ENCODE peak calls at places on chromosome 11, in four cellular contexts. T is HepG2, L is SK-N-SH, M is K562. A is an unnamed sample.

GRCh38 chr11:66150725-66151124 is 80.7 kb downstream of the PACS1 start:
- DNase-seq in L (no peak), T (no peak), M (no peak), A (no peak)

GRCh38 chr11:67504023-67504949 is 877 bp downstream of the PITPNM1 start:
- DNase-seq in T (no peak), L (peak), M (peak), A (no peak)

GRCh38 chr11:116144387-116144958 is 628.3 kb downstream of the BUD13 start:
- DNase-seq in M (no peak), T (no peak), L (no peak), A (no peak)

GRCh38 chr11:120660024-120660565 is 148.5 kb downstream of the GRIK4 start:
- DNase-seq in T (peak), M (peak), L (peak), A (peak)

GRCh38 chr11:1049431-1049891 is 12.9 kb upstream of the MUC6 start:
- DNase-seq in T (no peak), M (no peak), L (no peak), A (no peak)

GRCh38 chr11:120873966-120874365 is 149.9 kb upstream of the TBCEL start:
- DNase-seq in M (no peak), T (no peak), L (no peak), A (no peak)

GRCh38 chr11:88329563-88330250 is 7.8 kb downstream of the CTSC start:
- DNase-seq in T (no peak), L (no peak), M (no peak), A (no peak)

GRCh38 chr11:111264646-111265045 is 19.1 kb downstream of the POU2AF2 start:
- DNase-seq in M (no peak), T (no peak), L (no peak), A (no peak)

GRCh38 chr11:78138694-78139421 is 568 bp downstream of the ALG8 start:
- DNase-seq in L (peak), M (peak), T (no peak), A (peak)

GRCh38 chr11:62732830-62733229 is 4.5 kb downstream of the TTC9C start:
- DNase-seq in T (peak), L (no peak), M (no peak), A (no peak)

GRCh38 chr11:71070490-71071455 is 181.6 kb downstream of the SHANK2 start:
- DNase-seq in M (no peak), L (no peak), T (no peak), A (no peak)

GRCh38 chr11:11095971-11096370 is 238.1 kb upstream of the ZBED5 start:
- DNase-seq in L (no peak), M (no peak), T (no peak), A (no peak)

GRCh38 chr11:73196576-73196975 is 21.5 kb upstream of the P2RY2 start:
- DNase-seq in M (no peak), L (no peak), T (no peak), A (no peak)

GRCh38 chr11:73199446-73199845 is 18.6 kb upstream of the P2RY2 start:
- DNase-seq in M (no peak), T (no peak), L (no peak), A (no peak)

GRCh38 chr11:73197348-73197747 is 20.7 kb upstream of the P2RY2 start:
- DNase-seq in L (no peak), M (no peak), T (no peak), A (no peak)

GRCh38 chr11:73200256-73200655 is 17.8 kb upstream of the P2RY2 start:
- DNase-seq in M (no peak), L (no peak), T (no peak), A (no peak)

DNA sequence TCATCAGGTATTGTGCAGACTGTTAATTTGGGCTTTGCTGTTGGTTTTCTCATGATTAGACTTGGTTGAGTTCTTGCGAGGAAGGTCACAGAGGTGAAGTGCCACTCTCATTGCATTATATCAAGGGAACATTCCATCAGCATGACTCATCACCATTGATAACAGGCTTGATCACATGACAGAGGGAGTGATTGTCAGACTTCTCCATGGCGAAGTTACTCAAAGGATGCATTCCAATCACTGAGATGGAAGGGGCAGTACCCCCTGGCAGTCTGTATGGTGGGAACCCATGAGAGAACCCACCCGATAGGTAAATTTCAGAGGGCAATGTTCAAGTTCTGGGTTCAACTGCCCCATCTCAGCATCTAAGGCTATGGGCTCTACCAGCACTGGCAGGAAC is 19.4 kb upstream of the P2RY2 start:
- DNase-seq in M (no peak), L (no peak), T (peak), A (peak)
- TF ChIP-seq ELF1 in M (no peak), L (no peak), T (no peak), A (no peak)

GRCh38 chr11:34631297-34631696 is 10.4 kb downstream of the EHF start:
- DNase-seq in T (no peak), L (no peak), M (no peak), A (no peak)
- H3K4me3 ChIP-seq in T (no peak), L (no peak), M (no peak), A (no peak)

DNA sequence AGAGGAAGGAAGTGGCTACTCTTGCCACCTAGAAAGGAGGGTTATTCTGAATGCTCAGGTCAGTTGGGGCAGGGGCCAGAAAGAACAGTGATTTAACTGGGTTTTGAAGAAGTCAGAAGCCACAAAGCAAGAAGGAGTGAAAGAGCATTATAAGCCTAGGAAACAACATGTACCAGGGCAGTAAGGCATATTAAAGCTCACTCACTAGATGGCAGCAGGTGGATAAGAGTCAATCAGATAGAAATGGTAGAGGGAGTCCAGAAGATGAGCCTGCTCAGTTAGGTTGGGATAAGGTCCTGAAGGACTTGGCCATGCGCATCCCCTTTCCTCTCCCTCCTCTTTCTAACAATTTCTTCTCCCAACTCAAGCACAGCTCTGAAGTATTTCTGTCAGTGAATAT is 22.0 kb upstream of the PATE1 start:
- DNase-seq in T (peak), L (no peak), M (peak), A (peak)
- TF ChIP-seq RAD21 in T (no peak), L (peak), M (peak), A (peak)

GRCh38 chr11:130145328-130145812 is 14.2 kb upstream of the ST14 start:
- DNase-seq in L (no peak), M (no peak), T (peak), A (no peak)
- TF ChIP-seq ELF1 in L (no peak), M (no peak), T (no peak), A (no peak)

DNA sequence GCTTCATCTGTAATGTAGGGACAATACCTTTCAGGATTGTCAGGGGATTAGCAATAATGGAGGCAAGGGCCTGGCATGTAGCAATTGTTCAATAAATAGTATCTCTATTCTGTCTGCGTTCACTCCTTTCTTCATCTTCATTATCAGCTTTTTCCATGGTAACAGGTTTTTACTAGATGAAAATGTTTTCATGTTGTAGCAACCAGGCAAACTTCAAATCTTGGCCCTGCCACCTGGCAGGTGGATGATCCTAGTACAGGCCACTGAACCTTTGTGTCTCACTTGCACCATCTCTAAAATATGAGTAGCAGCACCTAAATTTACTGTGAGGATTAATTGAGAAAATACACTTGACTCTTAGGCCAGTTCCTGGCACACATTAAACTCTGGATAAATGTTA is 83.4 kb downstream of the SWAP70 start:
- DNase-seq in L (no peak), M (no peak), T (no peak), A (no peak)
- H3K4me3 ChIP-seq in L (no peak), M (no peak), T (no peak), A (no peak)

GRCh38 chr11:69646493-69647201 is 5.7 kb downstream of the CCND1 start:
- DNase-seq in T (no peak), M (no peak), L (peak), A (no peak)

GRCh38 chr11:69644071-69644961 is 3.4 kb downstream of the CCND1 start:
- DNase-seq in T (peak), L (peak), M (peak), A (no peak)

GRCh38 chr11:69643646-69644045 is 2.7 kb downstream of the CCND1 start:
- DNase-seq in L (no peak), M (no peak), T (no peak), A (no peak)

GRCh38 chr11:69645801-69646492 is 5.0 kb downstream of the CCND1 start:
- DNase-seq in T (no peak), L (no peak), M (no peak), A (no peak)

DNA sequence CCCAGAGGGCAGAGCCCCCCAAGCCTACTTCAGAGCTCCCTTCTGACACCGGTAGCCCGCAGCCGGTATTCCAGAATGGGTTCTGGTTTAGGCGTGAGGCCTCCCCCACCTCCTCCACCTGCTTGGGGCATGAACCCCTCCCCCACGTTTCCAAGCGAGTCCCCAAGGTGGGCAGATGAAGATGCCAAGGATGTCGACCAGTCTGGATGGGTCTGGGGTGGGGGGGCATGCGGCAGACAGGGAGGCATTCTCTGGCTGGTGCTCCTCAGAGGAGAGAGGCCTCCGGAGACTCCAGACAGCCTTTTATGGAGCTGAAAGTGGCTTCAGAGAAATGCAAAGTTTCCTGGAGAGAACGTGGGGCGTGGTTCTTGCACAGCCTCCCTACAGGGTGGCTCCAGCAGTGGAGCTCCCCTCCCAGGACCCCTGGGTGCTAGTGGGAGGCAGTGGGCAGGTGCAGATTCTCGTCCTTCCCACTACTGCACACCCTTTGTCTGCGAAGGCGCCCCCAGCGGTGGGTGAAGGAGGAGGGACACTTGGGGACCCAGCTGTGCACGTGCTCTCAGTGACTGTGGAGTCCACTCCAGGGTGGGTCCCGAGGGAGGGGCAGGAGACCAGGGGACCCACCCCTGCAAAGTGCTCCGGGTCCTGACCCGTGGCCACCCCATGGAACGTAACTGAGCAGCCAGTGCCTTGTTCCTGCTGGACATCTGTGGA is 4.2 kb downstream of the CCND1 start:
- DNase-seq in M (no peak), T (no peak), L (peak), A (no peak)
- TF ChIP-seq RAD21 in M (no peak), T (no peak), L (no peak), A (no peak)

GRCh38 chr11:69918231-69918937 is 99.2 kb upstream of the FGF3 start:
- DNase-seq in T (no peak), L (no peak), M (no peak), A (no peak)
- TF ChIP-seq ELF1 in T (no peak), L (no peak), M (no peak), A (no peak)

A was measured in HCT116.